ENCODE peak calls at places on chromosome 1, in ten cellular contexts. One of them, this sample, is unnamed.

GRCh38 chr1:243917177-243917862 is 67.3 kb upstream of the AKT3 start:
- DNase-seq in RWPE1: peak
- DNase-seq in fibroblast of lung: peak
- DNase-seq in dorsolateral prefrontal cortex: peak
- DNase-seq in kidney: peak
- DNase-seq in endothelial cell: peak
- DNase-seq in AG04450: peak
- DNase-seq in CD8-positive, alpha-beta T cell: peak
- DNase-seq in activated B cell treated with CpG ODN at 0.5 μM for 24 hours: no peak
- DNase-seq in GM13977: peak
- DNase-seq in this sample: peak

GRCh38 chr1:221039616-221040015 is 160.4 kb downstream of the HLX start:
- DNase-seq in GM13977: no peak
- DNase-seq in kidney: no peak
- DNase-seq in activated B cell treated with CpG ODN at 0.5 μM for 24 hours: no peak
- DNase-seq in fibroblast of lung: peak
- DNase-seq in RWPE1: no peak
- DNase-seq in dorsolateral prefrontal cortex: no peak
- DNase-seq in CD8-positive, alpha-beta T cell: no peak
- DNase-seq in endothelial cell: no peak
- DNase-seq in AG04450: no peak
- DNase-seq in this sample: no peak

GRCh38 chr1:17488977-17489739 is 49.7 kb upstream of the RCC2 start:
- DNase-seq in kidney: no peak
- DNase-seq in RWPE1: no peak
- DNase-seq in endothelial cell: no peak
- DNase-seq in AG04450: peak
- DNase-seq in CD8-positive, alpha-beta T cell: no peak
- DNase-seq in fibroblast of lung: peak
- DNase-seq in GM13977: no peak
- DNase-seq in dorsolateral prefrontal cortex: no peak
- DNase-seq in activated B cell treated with CpG ODN at 0.5 μM for 24 hours: no peak
- DNase-seq in this sample: peak

GRCh38 chr1:43313771-43314170 is 13.0 kb downstream of the TIE1 start:
- DNase-seq in endothelial cell: no peak
- DNase-seq in RWPE1: no peak
- DNase-seq in fibroblast of lung: no peak
- DNase-seq in AG04450: no peak
- DNase-seq in activated B cell treated with CpG ODN at 0.5 μM for 24 hours: no peak
- DNase-seq in dorsolateral prefrontal cortex: no peak
- DNase-seq in GM13977: no peak
- DNase-seq in CD8-positive, alpha-beta T cell: no peak
- DNase-seq in kidney: no peak
- DNase-seq in this sample: no peak

GRCh38 chr1:151143986-151144385 is 2.4 kb downstream of the SEMA6C start:
- DNase-seq in RWPE1: no peak
- DNase-seq in fibroblast of lung: no peak
- DNase-seq in endothelial cell: peak
- DNase-seq in AG04450: no peak
- DNase-seq in dorsolateral prefrontal cortex: no peak
- DNase-seq in activated B cell treated with CpG ODN at 0.5 μM for 24 hours: no peak
- DNase-seq in kidney: peak
- DNase-seq in CD8-positive, alpha-beta T cell: no peak
- DNase-seq in GM13977: no peak
- DNase-seq in this sample: no peak

GRCh38 chr1:226034482-226034881 is 28.0 kb upstream of the H3-3A start:
- DNase-seq in activated B cell treated with CpG ODN at 0.5 μM for 24 hours: no peak
- DNase-seq in dorsolateral prefrontal cortex: peak
- DNase-seq in AG04450: peak
- DNase-seq in fibroblast of lung: peak
- DNase-seq in RWPE1: peak
- DNase-seq in endothelial cell: no peak
- DNase-seq in GM13977: no peak
- DNase-seq in CD8-positive, alpha-beta T cell: no peak
- DNase-seq in kidney: peak
- DNase-seq in this sample: no peak

GRCh38 chr1:20725189-20726106 is 7.1 kb downstream of the SH2D5 start:
- DNase-seq in kidney: no peak
- DNase-seq in AG04450: peak
- DNase-seq in CD8-positive, alpha-beta T cell: no peak
- DNase-seq in RWPE1: peak
- DNase-seq in dorsolateral prefrontal cortex: no peak
- DNase-seq in endothelial cell: no peak
- DNase-seq in GM13977: no peak
- DNase-seq in fibroblast of lung: peak
- DNase-seq in activated B cell treated with CpG ODN at 0.5 μM for 24 hours: no peak
- DNase-seq in this sample: no peak

GRCh38 chr1:92623187-92623778 is 136.6 kb upstream of the GFI1 start:
- DNase-seq in AG04450: no peak
- DNase-seq in RWPE1: no peak
- DNase-seq in GM13977: peak
- DNase-seq in kidney: no peak
- DNase-seq in dorsolateral prefrontal cortex: no peak
- DNase-seq in fibroblast of lung: peak
- DNase-seq in activated B cell treated with CpG ODN at 0.5 μM for 24 hours: no peak
- DNase-seq in endothelial cell: no peak
- DNase-seq in CD8-positive, alpha-beta T cell: no peak
- DNase-seq in this sample: no peak

GRCh38 chr1:2098301-2098698 is 48.1 kb downstream of the PRKCZ start:
- DNase-seq in kidney: peak
- DNase-seq in RWPE1: no peak
- DNase-seq in activated B cell treated with CpG ODN at 0.5 μM for 24 hours: no peak
- DNase-seq in AG04450: no peak
- DNase-seq in CD8-positive, alpha-beta T cell: no peak
- DNase-seq in fibroblast of lung: no peak
- DNase-seq in endothelial cell: no peak
- DNase-seq in dorsolateral prefrontal cortex: no peak
- DNase-seq in GM13977: no peak
- DNase-seq in this sample: no peak

GRCh38 chr1:24830680-24831272 is 85.5 kb downstream of the CLIC4 start:
- DNase-seq in RWPE1: peak
- DNase-seq in GM13977: peak
- DNase-seq in activated B cell treated with CpG ODN at 0.5 μM for 24 hours: no peak
- DNase-seq in fibroblast of lung: peak
- DNase-seq in AG04450: peak
- DNase-seq in CD8-positive, alpha-beta T cell: no peak
- DNase-seq in kidney: no peak
- DNase-seq in endothelial cell: no peak
- DNase-seq in dorsolateral prefrontal cortex: no peak
- DNase-seq in this sample: no peak

GRCh38 chr1:160548183-160548582 is 25.1 kb upstream of the SLAMF6 start:
- DNase-seq in activated B cell treated with CpG ODN at 0.5 μM for 24 hours: no peak
- DNase-seq in dorsolateral prefrontal cortex: no peak
- DNase-seq in fibroblast of lung: no peak
- DNase-seq in kidney: no peak
- DNase-seq in GM13977: peak
- DNase-seq in CD8-positive, alpha-beta T cell: no peak
- DNase-seq in RWPE1: no peak
- DNase-seq in endothelial cell: no peak
- DNase-seq in AG04450: no peak
- DNase-seq in this sample: no peak

GRCh38 chr1:160548960-160549664 is 26.1 kb upstream of the SLAMF6 start:
- DNase-seq in endothelial cell: no peak
- DNase-seq in activated B cell treated with CpG ODN at 0.5 μM for 24 hours: no peak
- DNase-seq in CD8-positive, alpha-beta T cell: no peak
- DNase-seq in dorsolateral prefrontal cortex: no peak
- DNase-seq in AG04450: no peak
- DNase-seq in GM13977: no peak
- DNase-seq in RWPE1: no peak
- DNase-seq in fibroblast of lung: no peak
- DNase-seq in kidney: no peak
- DNase-seq in this sample: no peak

GRCh38 chr1:160552425-160552824 is 26.9 kb downstream of the CD84 start:
- DNase-seq in AG04450: no peak
- DNase-seq in GM13977: no peak
- DNase-seq in fibroblast of lung: no peak
- DNase-seq in endothelial cell: no peak
- DNase-seq in dorsolateral prefrontal cortex: no peak
- DNase-seq in kidney: no peak
- DNase-seq in RWPE1: no peak
- DNase-seq in CD8-positive, alpha-beta T cell: no peak
- DNase-seq in activated B cell treated with CpG ODN at 0.5 μM for 24 hours: no peak
- DNase-seq in this sample: no peak

GRCh38 chr1:160549665-160550006 is 26.6 kb upstream of the SLAMF6 start:
- DNase-seq in RWPE1: no peak
- DNase-seq in fibroblast of lung: no peak
- DNase-seq in dorsolateral prefrontal cortex: no peak
- DNase-seq in CD8-positive, alpha-beta T cell: no peak
- DNase-seq in endothelial cell: no peak
- DNase-seq in activated B cell treated with CpG ODN at 0.5 μM for 24 hours: no peak
- DNase-seq in AG04450: no peak
- DNase-seq in GM13977: no peak
- DNase-seq in kidney: no peak
- DNase-seq in this sample: no peak

GRCh38 chr1:160550572-160551034 is 27.5 kb upstream of the SLAMF6 start:
- DNase-seq in dorsolateral prefrontal cortex: no peak
- DNase-seq in RWPE1: no peak
- DNase-seq in GM13977: no peak
- DNase-seq in fibroblast of lung: no peak
- DNase-seq in endothelial cell: no peak
- DNase-seq in AG04450: no peak
- DNase-seq in activated B cell treated with CpG ODN at 0.5 μM for 24 hours: no peak
- DNase-seq in CD8-positive, alpha-beta T cell: peak
- DNase-seq in kidney: no peak
- DNase-seq in this sample: no peak
- TF ChIP-seq CTCF in dorsolateral prefrontal cortex: no peak
- TF ChIP-seq CTCF in RWPE1: no peak
- TF ChIP-seq CTCF in GM13977: peak
- TF ChIP-seq CTCF in fibroblast of lung: no peak
- TF ChIP-seq CTCF in endothelial cell: no peak
- TF ChIP-seq CTCF in AG04450: no peak
- TF ChIP-seq CTCF in activated B cell treated with CpG ODN at 0.5 μM for 24 hours: no peak
- TF ChIP-seq CTCF in CD8-positive, alpha-beta T cell: peak
- TF ChIP-seq CTCF in kidney: no peak
- TF ChIP-seq CTCF in this sample: no peak

DNA sequence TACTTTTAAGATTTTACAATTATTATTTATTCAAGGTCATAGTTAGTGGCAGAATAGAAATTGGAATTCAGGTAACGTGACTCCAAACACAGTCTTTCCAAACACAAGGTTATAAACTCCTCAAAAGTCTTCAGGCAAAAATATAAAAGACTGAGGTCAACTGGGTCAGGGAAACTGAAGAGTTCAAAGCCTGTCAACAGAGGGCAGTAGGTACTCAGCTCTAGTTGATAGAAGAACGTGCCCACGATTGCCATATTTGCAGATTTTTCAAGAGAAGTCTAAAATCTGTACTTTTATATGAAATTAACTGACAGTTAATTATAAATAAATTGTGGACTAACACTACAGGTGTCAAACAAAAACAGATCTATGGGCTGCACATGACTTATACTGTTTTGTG is 135.0 kb downstream of the LHX4 start:
- DNase-seq in fibroblast of lung: no peak
- DNase-seq in CD8-positive, alpha-beta T cell: no peak
- DNase-seq in AG04450: no peak
- DNase-seq in dorsolateral prefrontal cortex: no peak
- DNase-seq in kidney: no peak
- DNase-seq in RWPE1: no peak
- DNase-seq in activated B cell treated with CpG ODN at 0.5 μM for 24 hours: no peak
- DNase-seq in GM13977: no peak
- DNase-seq in endothelial cell: peak
- DNase-seq in this sample: no peak
- TF ChIP-seq CTCF in fibroblast of lung: peak
- TF ChIP-seq CTCF in CD8-positive, alpha-beta T cell: no peak
- TF ChIP-seq CTCF in AG04450: no peak
- TF ChIP-seq CTCF in dorsolateral prefrontal cortex: peak
- TF ChIP-seq CTCF in kidney: peak
- TF ChIP-seq CTCF in RWPE1: no peak
- TF ChIP-seq CTCF in activated B cell treated with CpG ODN at 0.5 μM for 24 hours: no peak
- TF ChIP-seq CTCF in GM13977: peak
- TF ChIP-seq CTCF in endothelial cell: peak
- TF ChIP-seq CTCF in this sample: no peak

DNA sequence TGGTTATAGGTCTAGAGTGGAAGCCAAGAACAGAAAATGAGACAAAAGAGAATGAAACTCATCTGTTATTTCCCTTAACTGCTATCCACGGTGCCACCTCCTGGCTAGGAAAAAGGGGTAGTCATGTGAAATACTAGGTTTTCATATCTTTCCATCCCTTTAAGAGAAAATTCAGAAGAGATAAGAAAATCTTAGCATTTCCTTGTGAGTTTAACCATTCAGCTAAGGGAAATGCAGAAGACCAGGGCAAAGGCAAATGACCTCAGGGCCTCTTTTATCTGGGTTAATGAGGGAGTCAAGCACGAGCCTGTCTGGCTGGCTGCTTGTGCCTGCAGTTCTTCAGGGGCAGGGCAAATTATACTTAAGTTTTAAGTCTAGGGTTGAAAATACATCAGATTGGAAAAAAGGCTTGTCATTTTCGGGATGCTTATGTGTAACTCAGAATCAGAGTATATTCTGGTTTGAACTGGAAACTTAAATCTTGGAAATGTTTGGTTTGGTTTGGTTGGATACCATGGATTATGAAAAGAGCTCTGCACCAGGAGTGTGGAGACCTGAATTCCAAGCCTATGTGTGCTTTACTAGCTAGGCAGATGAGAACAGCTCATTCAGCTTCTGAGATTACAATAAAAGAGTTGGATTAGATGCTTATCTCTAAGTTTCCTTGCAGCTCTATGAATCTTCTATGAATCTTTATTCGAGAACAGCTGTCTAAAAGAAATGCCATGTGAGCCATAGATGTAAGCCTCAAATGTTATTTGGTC is 19.9 kb downstream of the NIBAN1 start:
- DNase-seq in RWPE1: peak
- DNase-seq in dorsolateral prefrontal cortex: no peak
- DNase-seq in GM13977: no peak
- DNase-seq in kidney: no peak
- DNase-seq in fibroblast of lung: peak
- DNase-seq in AG04450: no peak
- DNase-seq in endothelial cell: no peak
- DNase-seq in CD8-positive, alpha-beta T cell: no peak
- DNase-seq in activated B cell treated with CpG ODN at 0.5 μM for 24 hours: no peak
- DNase-seq in this sample: no peak
- TF ChIP-seq CTCF in RWPE1: no peak
- TF ChIP-seq CTCF in dorsolateral prefrontal cortex: no peak
- TF ChIP-seq CTCF in GM13977: no peak
- TF ChIP-seq CTCF in kidney: no peak
- TF ChIP-seq CTCF in fibroblast of lung: peak
- TF ChIP-seq CTCF in AG04450: no peak
- TF ChIP-seq CTCF in endothelial cell: no peak
- TF ChIP-seq CTCF in CD8-positive, alpha-beta T cell: no peak
- TF ChIP-seq CTCF in activated B cell treated with CpG ODN at 0.5 μM for 24 hours: no peak
- TF ChIP-seq CTCF in this sample: no peak

DNA sequence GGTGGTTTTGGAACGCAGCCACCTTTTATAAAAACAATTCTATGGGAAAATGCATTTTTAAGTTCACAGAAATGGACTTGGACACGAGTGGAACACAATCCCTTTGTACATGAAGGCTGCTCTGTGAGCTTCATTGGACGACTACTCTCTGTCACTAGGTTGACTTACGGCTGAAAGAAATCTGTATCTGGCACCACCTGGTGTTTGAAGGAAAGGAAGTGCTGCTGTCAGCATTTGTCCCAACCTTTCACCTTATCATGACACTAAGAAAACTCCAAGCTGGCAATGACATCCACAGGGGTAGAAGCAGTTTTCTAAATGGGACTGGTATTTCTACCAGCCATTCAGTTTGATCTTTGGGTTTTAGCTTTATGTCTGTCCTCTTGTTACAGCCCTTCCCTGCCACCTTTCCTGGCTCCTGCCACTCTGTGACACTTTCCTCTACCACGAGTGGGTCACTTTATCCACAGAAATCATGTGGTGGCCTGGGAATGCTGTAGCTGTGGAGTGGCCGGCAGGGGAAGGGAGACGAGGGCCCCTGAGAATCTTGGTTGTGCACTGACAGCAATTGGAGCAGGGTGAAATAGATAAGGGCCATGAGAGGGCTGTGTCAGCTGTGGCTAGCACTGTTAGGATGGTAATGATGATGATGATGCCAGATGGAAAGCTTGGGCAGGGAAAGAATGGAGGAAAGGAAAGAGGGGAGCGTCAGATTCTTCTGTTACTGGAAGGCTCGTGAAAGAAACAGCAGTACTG is 85.2 kb downstream of the TBX19 start:
- DNase-seq in dorsolateral prefrontal cortex: no peak
- DNase-seq in AG04450: no peak
- DNase-seq in endothelial cell: no peak
- DNase-seq in activated B cell treated with CpG ODN at 0.5 μM for 24 hours: no peak
- DNase-seq in kidney: no peak
- DNase-seq in GM13977: no peak
- DNase-seq in RWPE1: no peak
- DNase-seq in CD8-positive, alpha-beta T cell: no peak
- DNase-seq in fibroblast of lung: no peak
- DNase-seq in this sample: no peak
- TF ChIP-seq CTCF in dorsolateral prefrontal cortex: no peak
- TF ChIP-seq CTCF in AG04450: no peak
- TF ChIP-seq CTCF in endothelial cell: peak
- TF ChIP-seq CTCF in activated B cell treated with CpG ODN at 0.5 μM for 24 hours: no peak
- TF ChIP-seq CTCF in kidney: peak
- TF ChIP-seq CTCF in GM13977: no peak
- TF ChIP-seq CTCF in RWPE1: no peak
- TF ChIP-seq CTCF in CD8-positive, alpha-beta T cell: no peak
- TF ChIP-seq CTCF in fibroblast of lung: no peak
- TF ChIP-seq CTCF in this sample: no peak